ENCODE peak calls at places on chromosomes 12 and 14, in four cellular contexts. One of them, this sample, is unnamed.

GRCh38 chr12:113468365-113469223 is 3.1 kb downstream of the LHX5 start:
- DNase-seq in astrocyte: no peak
- DNase-seq in MM.1S: no peak
- DNase-seq in BE2C: no peak
- DNase-seq in this sample: peak; percentile 68

GRCh38 chr14:38646391-38646790 is 390.5 kb upstream of the CLEC14A start:
- DNase-seq in astrocyte: no peak
- DNase-seq in MM.1S: no peak
- DNase-seq in BE2C: peak; percentile 44
- DNase-seq in this sample: no peak

GRCh38 chr12:53744730-53745129 is 7.0 kb downstream of the CISTR start:
- DNase-seq in astrocyte: no peak
- DNase-seq in MM.1S: no peak
- DNase-seq in BE2C: no peak
- DNase-seq in this sample: no peak

GRCh38 chr12:7832059-7832696 is 40.5 kb downstream of the SLC2A14 start:
- DNase-seq in astrocyte: peak; percentile 43
- DNase-seq in MM.1S: peak; percentile 35
- DNase-seq in BE2C: peak; percentile 40
- DNase-seq in this sample: peak; percentile 71

GRCh38 chr12:32894566-32894965 is 2.0 kb downstream of the PKP2 start:
- DNase-seq in astrocyte: no peak
- DNase-seq in MM.1S: peak; percentile 65
- DNase-seq in BE2C: no peak
- DNase-seq in this sample: no peak

GRCh38 chr12:25806271-25806670 is 152.2 kb upstream of the RASSF8 start:
- DNase-seq in astrocyte: peak; percentile 59
- DNase-seq in MM.1S: peak; percentile 49
- DNase-seq in BE2C: no peak
- DNase-seq in this sample: no peak

GRCh38 chr14:102903248-102903888 is 19.1 kb upstream of the AMN start:
- DNase-seq in astrocyte: no peak
- DNase-seq in MM.1S: no peak
- DNase-seq in BE2C: no peak
- DNase-seq in this sample: no peak

GRCh38 chr12:27015730-27016076 is 1.5 kb upstream of the TM7SF3 start:
- DNase-seq in astrocyte: peak; percentile 18
- DNase-seq in MM.1S: peak; percentile 59
- DNase-seq in BE2C: no peak
- DNase-seq in this sample: no peak

GRCh38 chr12:127284021-127284420 is 982.9 kb upstream of the TMEM132C start:
- DNase-seq in astrocyte: peak; percentile 48
- DNase-seq in MM.1S: no peak
- DNase-seq in BE2C: no peak
- DNase-seq in this sample: no peak

GRCh38 chr12:55626154-55626553 is 10.5 kb upstream of the OR10P1 start:
- DNase-seq in astrocyte: no peak
- DNase-seq in MM.1S: no peak
- DNase-seq in BE2C: no peak
- DNase-seq in this sample: no peak

GRCh38 chr12:93041416-93041815 is 112.3 kb upstream of the EEA1 start:
- DNase-seq in astrocyte: no peak
- DNase-seq in MM.1S: no peak
- DNase-seq in BE2C: no peak
- DNase-seq in this sample: no peak

GRCh38 chr14:61524936-61525292 is 170.4 kb upstream of the HIF1A start:
- DNase-seq in astrocyte: no peak
- DNase-seq in MM.1S: no peak
- DNase-seq in BE2C: no peak
- DNase-seq in this sample: peak; percentile 32
- H3K4me1 ChIP-seq in astrocyte: peaks cover 52% of the 10 kb centered on the region
- H3K4me1 ChIP-seq in MM.1S: peaks cover 15% of the 10 kb centered on the region
- H3K4me1 ChIP-seq in BE2C: peaks cover 38% of the 10 kb centered on the region
- H3K4me1 ChIP-seq in this sample: no peaks in the 10 kb centered on the region

DNA sequence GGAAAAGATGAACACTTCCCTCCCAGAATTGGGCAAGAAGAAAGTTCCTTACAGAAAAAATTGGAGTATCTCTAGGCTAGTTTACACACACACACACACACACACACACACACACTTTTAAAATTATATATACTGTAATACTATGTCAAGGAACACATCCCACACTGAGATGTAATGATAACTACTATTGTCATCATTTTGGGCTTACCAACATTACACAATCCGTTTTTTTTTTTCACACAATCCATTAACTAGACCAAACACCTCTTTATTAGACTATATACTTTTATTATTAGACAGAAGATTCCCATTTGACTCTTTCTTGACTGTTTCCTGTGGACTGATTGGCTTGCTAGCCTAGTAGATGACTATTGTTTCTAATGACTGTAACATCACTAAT is 2.6 kb downstream of the LTBR start:
- DNase-seq in astrocyte: no peak
- DNase-seq in MM.1S: no peak
- DNase-seq in BE2C: no peak
- DNase-seq in this sample: no peak
- H3K4me1 ChIP-seq in astrocyte: peaks cover 17% of the 10 kb centered on the region
- H3K4me1 ChIP-seq in MM.1S: no peaks in the 10 kb centered on the region
- H3K4me1 ChIP-seq in BE2C: no peaks in the 10 kb centered on the region
- H3K4me1 ChIP-seq in this sample: peaks cover 4% of the 10 kb centered on the region

GRCh38 chr14:54798465-54799124 is 104.0 kb downstream of the GCH1 start:
- DNase-seq in astrocyte: no peak
- DNase-seq in MM.1S: no peak
- DNase-seq in BE2C: no peak
- DNase-seq in this sample: no peak
- H3K4me1 ChIP-seq in astrocyte: peaks cover 7% of the 10 kb centered on the region
- H3K4me1 ChIP-seq in MM.1S: no peaks in the 10 kb centered on the region
- H3K4me1 ChIP-seq in BE2C: no peaks in the 10 kb centered on the region
- H3K4me1 ChIP-seq in this sample: no peaks in the 10 kb centered on the region

GRCh38 chr14:61480704-61481285 is 159.4 kb downstream of the PRKCH start:
- DNase-seq in astrocyte: no peak
- DNase-seq in MM.1S: no peak
- DNase-seq in BE2C: no peak
- DNase-seq in this sample: no peak
- H3K4me1 ChIP-seq in astrocyte: peaks cover 32% of the 10 kb centered on the region
- H3K4me1 ChIP-seq in MM.1S: peaks cover 39% of the 10 kb centered on the region
- H3K4me1 ChIP-seq in BE2C: peaks cover 48% of the 10 kb centered on the region
- H3K4me1 ChIP-seq in this sample: no peaks in the 10 kb centered on the region

This sample was measured in endodermal cell.